ENCODE peak calls at places on chromosomes 6 and 20, in eight cellular contexts. One of them, this sample, is unnamed.

GRCh38 chr20:62644802-62645496 is 2.6 kb downstream of the SLCO4A1 start:
- DNase-seq in cardiac muscle cell: no peak
- DNase-seq in A549: no peak
- DNase-seq in stomach: peak
- DNase-seq in mesendoderm: no peak
- DNase-seq in kidney epithelial cell: no peak
- DNase-seq in colonic mucosa: peak
- DNase-seq in lower leg skin: no peak
- DNase-seq in this sample: no peak

GRCh38 chr6:7173843-7174503 is 66.2 kb downstream of the RREB1 start:
- DNase-seq in mesendoderm: peak
- DNase-seq in stomach: no peak
- DNase-seq in lower leg skin: no peak
- DNase-seq in kidney epithelial cell: no peak
- DNase-seq in colonic mucosa: no peak
- DNase-seq in cardiac muscle cell: no peak
- DNase-seq in A549: no peak
- DNase-seq in this sample: no peak

GRCh38 chr6:90537723-90538407 is 49.0 kb downstream of the MAP3K7 start:
- DNase-seq in cardiac muscle cell: peak
- DNase-seq in kidney epithelial cell: no peak
- DNase-seq in A549: no peak
- DNase-seq in colonic mucosa: no peak
- DNase-seq in mesendoderm: no peak
- DNase-seq in stomach: no peak
- DNase-seq in lower leg skin: no peak
- DNase-seq in this sample: peak

GRCh38 chr6:155026366-155027045 is 31.4 kb downstream of the TIAM2 start:
- DNase-seq in A549: peak
- DNase-seq in cardiac muscle cell: no peak
- DNase-seq in lower leg skin: peak
- DNase-seq in stomach: peak
- DNase-seq in colonic mucosa: no peak
- DNase-seq in mesendoderm: peak
- DNase-seq in kidney epithelial cell: peak
- DNase-seq in this sample: no peak

GRCh38 chr6:159760602-159761057 is 1.2 kb upstream of the ACAT2 start:
- DNase-seq in stomach: no peak
- DNase-seq in mesendoderm: peak
- DNase-seq in colonic mucosa: no peak
- DNase-seq in kidney epithelial cell: peak
- DNase-seq in cardiac muscle cell: no peak
- DNase-seq in A549: no peak
- DNase-seq in lower leg skin: no peak
- DNase-seq in this sample: no peak

GRCh38 chr6:23003671-23004598 is 434.6 kb downstream of the HDGFL1 start:
- DNase-seq in lower leg skin: peak
- DNase-seq in stomach: no peak
- DNase-seq in A549: no peak
- DNase-seq in cardiac muscle cell: no peak
- DNase-seq in colonic mucosa: no peak
- DNase-seq in mesendoderm: no peak
- DNase-seq in kidney epithelial cell: no peak
- DNase-seq in this sample: peak

GRCh38 chr6:158574800-158575199 is 14.9 kb downstream of the TMEM181 start:
- DNase-seq in stomach: no peak
- DNase-seq in colonic mucosa: no peak
- DNase-seq in cardiac muscle cell: no peak
- DNase-seq in mesendoderm: no peak
- DNase-seq in kidney epithelial cell: no peak
- DNase-seq in A549: no peak
- DNase-seq in lower leg skin: peak
- DNase-seq in this sample: no peak

GRCh38 chr20:32823737-32824588 is 4.2 kb downstream of the MAPRE1 start:
- DNase-seq in stomach: no peak
- DNase-seq in lower leg skin: no peak
- DNase-seq in colonic mucosa: no peak
- DNase-seq in cardiac muscle cell: no peak
- DNase-seq in kidney epithelial cell: no peak
- DNase-seq in mesendoderm: no peak
- DNase-seq in A549: no peak
- DNase-seq in this sample: no peak

GRCh38 chr6:132768051-132768517 is 10.4 kb upstream of the VNN2 start:
- DNase-seq in A549: peak
- DNase-seq in lower leg skin: no peak
- DNase-seq in mesendoderm: peak
- DNase-seq in colonic mucosa: peak
- DNase-seq in stomach: peak
- DNase-seq in cardiac muscle cell: peak
- DNase-seq in kidney epithelial cell: no peak
- DNase-seq in this sample: no peak

DNA sequence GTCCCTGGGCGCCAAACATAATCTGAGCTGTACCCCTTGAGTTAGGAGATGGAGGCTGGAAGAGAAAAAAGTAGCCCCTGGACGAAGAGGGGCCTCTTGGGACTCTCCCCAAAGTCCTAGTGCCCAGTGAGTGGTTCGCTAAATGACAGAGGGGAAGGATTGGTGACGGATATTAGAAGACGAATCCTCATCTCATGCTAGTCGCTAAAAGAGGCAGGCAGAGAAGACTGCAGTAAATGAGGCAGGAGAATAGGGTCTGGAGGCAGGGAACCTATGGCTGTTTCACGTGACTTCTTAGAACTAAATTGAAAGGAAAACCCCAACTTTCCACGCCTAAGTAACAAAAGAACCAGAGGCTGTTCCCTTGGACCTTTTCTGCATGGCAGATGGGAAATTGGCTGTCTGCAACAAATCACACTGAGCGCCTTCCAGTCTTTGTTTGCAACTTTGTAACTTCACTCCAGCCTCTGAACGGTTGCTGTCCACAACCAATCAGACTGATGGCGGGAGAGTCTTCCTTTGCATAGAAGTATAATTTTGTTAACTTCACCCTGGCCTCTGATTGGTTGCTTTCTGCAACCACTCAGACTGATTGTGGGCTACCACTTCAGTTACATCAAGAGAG is 730 bp upstream of the RBL1 start:
- DNase-seq in stomach: no peak
- DNase-seq in mesendoderm: no peak
- DNase-seq in lower leg skin: peak
- DNase-seq in kidney epithelial cell: no peak
- DNase-seq in colonic mucosa: no peak
- DNase-seq in A549: no peak
- DNase-seq in cardiac muscle cell: no peak
- DNase-seq in this sample: no peak
- H3K4me3 ChIP-seq in stomach: peak
- H3K4me3 ChIP-seq in mesendoderm: no peak
- H3K4me3 ChIP-seq in lower leg skin: no peak
- H3K4me3 ChIP-seq in kidney epithelial cell: no peak
- H3K4me3 ChIP-seq in colonic mucosa: no peak
- H3K4me3 ChIP-seq in A549: peak
- H3K4me3 ChIP-seq in cardiac muscle cell: peak
- H3K4me3 ChIP-seq in this sample: peak

DNA sequence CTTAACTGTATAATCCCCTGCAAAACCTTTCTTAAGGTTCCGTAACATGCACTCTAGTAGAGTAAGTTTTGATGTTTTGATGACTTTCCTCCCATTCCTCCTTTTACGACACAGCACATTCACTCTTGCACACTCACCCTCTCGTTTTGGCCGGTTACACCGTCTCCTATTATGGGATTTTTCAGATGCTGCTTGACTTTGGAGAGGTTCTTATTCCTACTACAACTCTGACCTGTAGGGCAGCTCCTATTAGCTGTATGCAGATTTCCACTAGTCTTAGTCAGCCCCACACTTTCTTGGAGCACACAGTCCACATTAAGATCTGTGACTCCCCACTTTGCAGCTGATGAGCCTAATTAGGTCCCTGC is 223.7 kb upstream of the SYNCRIP start:
- DNase-seq in A549: no peak
- DNase-seq in mesendoderm: no peak
- DNase-seq in cardiac muscle cell: no peak
- DNase-seq in lower leg skin: no peak
- DNase-seq in stomach: no peak
- DNase-seq in colonic mucosa: no peak
- DNase-seq in kidney epithelial cell: no peak
- DNase-seq in this sample: no peak
- H3K4me3 ChIP-seq in A549: no peak
- H3K4me3 ChIP-seq in mesendoderm: no peak
- H3K4me3 ChIP-seq in cardiac muscle cell: no peak
- H3K4me3 ChIP-seq in lower leg skin: no peak
- H3K4me3 ChIP-seq in stomach: peak
- H3K4me3 ChIP-seq in colonic mucosa: peak
- H3K4me3 ChIP-seq in kidney epithelial cell: no peak
- H3K4me3 ChIP-seq in this sample: peak

DNA sequence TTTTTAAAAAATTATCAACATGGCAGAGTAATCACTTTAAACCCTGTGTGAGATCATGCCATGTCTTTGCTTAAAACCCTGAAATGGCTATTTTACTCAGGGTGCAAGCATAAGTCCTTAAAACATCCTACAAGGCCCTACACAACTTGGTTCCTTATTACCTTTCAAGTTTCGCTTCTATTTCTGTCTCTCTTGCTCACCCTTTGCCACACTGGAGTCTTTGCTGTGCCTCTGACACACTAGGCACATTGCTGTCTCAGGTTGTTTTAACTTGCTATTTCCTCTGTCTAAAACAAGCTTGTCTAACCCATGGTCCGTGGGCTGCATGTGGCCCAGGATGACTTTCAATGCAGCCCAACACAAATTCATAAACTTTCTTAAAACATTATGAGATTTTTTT is 55.6 kb downstream of the KIAA0408 start:
- DNase-seq in stomach: no peak
- DNase-seq in colonic mucosa: no peak
- DNase-seq in cardiac muscle cell: no peak
- DNase-seq in kidney epithelial cell: no peak
- DNase-seq in lower leg skin: no peak
- DNase-seq in mesendoderm: no peak
- DNase-seq in A549: no peak
- DNase-seq in this sample: no peak
- H3K4me3 ChIP-seq in stomach: no peak
- H3K4me3 ChIP-seq in colonic mucosa: no peak
- H3K4me3 ChIP-seq in cardiac muscle cell: no peak
- H3K4me3 ChIP-seq in kidney epithelial cell: no peak
- H3K4me3 ChIP-seq in lower leg skin: no peak
- H3K4me3 ChIP-seq in mesendoderm: no peak
- H3K4me3 ChIP-seq in A549: no peak
- H3K4me3 ChIP-seq in this sample: no peak

GRCh38 chr6:73004817-73005216 is 220.5 kb downstream of the KHDC1L start:
- DNase-seq in mesendoderm: no peak
- DNase-seq in cardiac muscle cell: no peak
- DNase-seq in colonic mucosa: no peak
- DNase-seq in A549: no peak
- DNase-seq in kidney epithelial cell: no peak
- DNase-seq in stomach: no peak
- DNase-seq in lower leg skin: no peak
- DNase-seq in this sample: no peak

GRCh38 chr6:73002588-73002987 is 222.7 kb downstream of the KHDC1L start:
- DNase-seq in stomach: no peak
- DNase-seq in kidney epithelial cell: no peak
- DNase-seq in colonic mucosa: no peak
- DNase-seq in A549: no peak
- DNase-seq in lower leg skin: no peak
- DNase-seq in mesendoderm: no peak
- DNase-seq in cardiac muscle cell: no peak
- DNase-seq in this sample: no peak

GRCh38 chr6:73003302-73003701 is 222.0 kb downstream of the KHDC1L start:
- DNase-seq in stomach: no peak
- DNase-seq in colonic mucosa: no peak
- DNase-seq in A549: no peak
- DNase-seq in mesendoderm: peak
- DNase-seq in cardiac muscle cell: no peak
- DNase-seq in lower leg skin: no peak
- DNase-seq in kidney epithelial cell: no peak
- DNase-seq in this sample: no peak

GRCh38 chr6:73011945-73012344 is 213.4 kb downstream of the KHDC1L start:
- DNase-seq in A549: no peak
- DNase-seq in stomach: no peak
- DNase-seq in colonic mucosa: no peak
- DNase-seq in lower leg skin: no peak
- DNase-seq in cardiac muscle cell: no peak
- DNase-seq in mesendoderm: no peak
- DNase-seq in kidney epithelial cell: no peak
- DNase-seq in this sample: no peak

GRCh38 chr6:73006161-73006560 is 219.1 kb downstream of the KHDC1L start:
- DNase-seq in cardiac muscle cell: no peak
- DNase-seq in mesendoderm: no peak
- DNase-seq in lower leg skin: no peak
- DNase-seq in stomach: no peak
- DNase-seq in A549: no peak
- DNase-seq in kidney epithelial cell: no peak
- DNase-seq in colonic mucosa: no peak
- DNase-seq in this sample: no peak
- H3K4me3 ChIP-seq in cardiac muscle cell: no peak
- H3K4me3 ChIP-seq in mesendoderm: no peak
- H3K4me3 ChIP-seq in lower leg skin: no peak
- H3K4me3 ChIP-seq in stomach: no peak
- H3K4me3 ChIP-seq in A549: no peak
- H3K4me3 ChIP-seq in kidney epithelial cell: no peak
- H3K4me3 ChIP-seq in colonic mucosa: no peak
- H3K4me3 ChIP-seq in this sample: no peak

GRCh38 chr6:30614044-30614842 is 2.8 kb downstream of the PPP1R10 start:
- DNase-seq in A549: no peak
- DNase-seq in lower leg skin: no peak
- DNase-seq in stomach: no peak
- DNase-seq in colonic mucosa: no peak
- DNase-seq in kidney epithelial cell: no peak
- DNase-seq in mesendoderm: no peak
- DNase-seq in cardiac muscle cell: no peak
- DNase-seq in this sample: no peak
- H3K4me3 ChIP-seq in A549: peak
- H3K4me3 ChIP-seq in lower leg skin: no peak
- H3K4me3 ChIP-seq in stomach: peak
- H3K4me3 ChIP-seq in colonic mucosa: peak
- H3K4me3 ChIP-seq in kidney epithelial cell: peak
- H3K4me3 ChIP-seq in mesendoderm: peak
- H3K4me3 ChIP-seq in cardiac muscle cell: peak
- H3K4me3 ChIP-seq in this sample: peak

DNA sequence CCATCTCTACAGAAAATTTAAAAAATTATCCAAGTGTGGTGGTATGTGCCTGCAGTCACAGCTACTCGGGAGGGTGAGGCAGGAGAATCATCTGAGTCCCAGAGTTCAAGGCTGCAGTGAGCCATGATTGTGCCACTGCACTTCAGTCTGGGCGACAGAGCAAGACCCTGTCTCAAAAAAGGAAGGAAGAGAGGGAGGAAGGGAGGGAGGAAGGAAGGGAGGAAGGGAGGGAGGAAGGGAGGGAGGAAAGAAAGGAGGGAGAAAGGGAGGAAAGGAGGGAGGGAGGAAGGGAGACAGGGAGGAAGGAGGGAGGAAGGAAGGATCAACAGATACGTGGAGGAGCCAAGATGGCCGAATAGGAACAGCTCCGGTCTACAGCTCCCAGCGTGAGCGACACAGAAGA is 90.1 kb downstream of the ZNF217 start:
- DNase-seq in A549: no peak
- DNase-seq in cardiac muscle cell: no peak
- DNase-seq in lower leg skin: no peak
- DNase-seq in stomach: no peak
- DNase-seq in mesendoderm: no peak
- DNase-seq in kidney epithelial cell: no peak
- DNase-seq in colonic mucosa: no peak
- DNase-seq in this sample: no peak
- H3K4me3 ChIP-seq in A549: no peak
- H3K4me3 ChIP-seq in cardiac muscle cell: no peak
- H3K4me3 ChIP-seq in lower leg skin: no peak
- H3K4me3 ChIP-seq in stomach: no peak
- H3K4me3 ChIP-seq in mesendoderm: no peak
- H3K4me3 ChIP-seq in kidney epithelial cell: no peak
- H3K4me3 ChIP-seq in colonic mucosa: no peak
- H3K4me3 ChIP-seq in this sample: no peak